ENCODE peak calls at places on chromosomes 4 and X, in five cellular contexts. K, S, W, H and U are unnamed samples.

GRCh38 chrX:110412971-110413726 is 54.5 kb downstream of the RTL9 start:
- DNase-seq in K (peak; percentile 81), S (peak; percentile 70), W (peak; percentile 76), H (peak; percentile 75), U (peak; percentile 76)

GRCh38 chrX:25941087-25941486 is 197.1 kb upstream of the MAGEB18 start:
- DNase-seq in K (no peak), S (no peak), W (no peak), H (no peak), U (no peak)

GRCh38 chr4:7532043-7532442 is 97.3 kb upstream of the PSAPL1 start:
- DNase-seq in K (no peak), S (no peak), W (no peak), H (no peak), U (no peak)

GRCh38 chr4:69549651-69550050 is 53.9 kb upstream of the UGT2B4 start:
- DNase-seq in K (no peak), S (no peak), W (no peak), H (no peak), U (no peak)

GRCh38 chrX:50953832-50954231 is 43.3 kb downstream of the BMP15 start:
- DNase-seq in K (no peak), S (no peak), W (no peak), H (no peak), U (no peak)

GRCh38 chr4:89511776-89512175 is 204.2 kb upstream of the GPRIN3 start:
- DNase-seq in K (no peak), S (no peak), W (no peak), H (no peak), U (no peak)

GRCh38 chr4:74598611-74599325 is 153.8 kb downstream of the AREG start:
- DNase-seq in K (no peak), S (no peak), W (no peak), H (no peak), U (no peak)

GRCh38 chrX:16828126-16828908 is 41.8 kb downstream of the RBBP7 start:
- DNase-seq in K (no peak), S (no peak), W (peak; percentile 59), H (no peak), U (no peak)

GRCh38 chrX:41558531-41558930 is 111.4 kb downstream of the NYX start:
- DNase-seq in K (no peak), S (no peak), W (peak; percentile 36), H (no peak), U (no peak)

DNA sequence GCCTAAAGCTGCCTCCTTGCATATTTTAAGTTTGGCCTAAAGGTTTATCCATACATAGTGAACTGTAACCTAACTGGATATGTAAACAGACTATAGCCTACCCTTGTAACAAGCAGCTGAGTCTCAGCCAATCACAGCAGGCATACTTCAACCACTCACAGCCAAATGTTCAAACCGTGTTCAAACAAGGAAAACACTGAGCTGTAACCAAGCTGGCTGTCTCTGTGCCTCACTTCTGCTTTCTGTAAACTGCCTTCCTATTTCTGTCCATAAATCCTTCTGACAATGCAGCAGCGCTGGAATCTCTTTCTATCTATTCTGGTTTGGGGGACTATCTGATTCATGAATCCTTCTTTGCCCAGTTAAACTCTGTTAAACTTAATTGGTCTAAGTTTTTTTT is 16.4 kb downstream of the DSPP start:
- DNase-seq in K (no peak), S (no peak), W (no peak), H (no peak), U (no peak)
- H2BK12ac ChIP-seq in K (no peak overlapping the region), S (no peak overlapping the region), W (no peak overlapping the region), H (no peak overlapping the region), U (no peak overlapping the region)

DNA sequence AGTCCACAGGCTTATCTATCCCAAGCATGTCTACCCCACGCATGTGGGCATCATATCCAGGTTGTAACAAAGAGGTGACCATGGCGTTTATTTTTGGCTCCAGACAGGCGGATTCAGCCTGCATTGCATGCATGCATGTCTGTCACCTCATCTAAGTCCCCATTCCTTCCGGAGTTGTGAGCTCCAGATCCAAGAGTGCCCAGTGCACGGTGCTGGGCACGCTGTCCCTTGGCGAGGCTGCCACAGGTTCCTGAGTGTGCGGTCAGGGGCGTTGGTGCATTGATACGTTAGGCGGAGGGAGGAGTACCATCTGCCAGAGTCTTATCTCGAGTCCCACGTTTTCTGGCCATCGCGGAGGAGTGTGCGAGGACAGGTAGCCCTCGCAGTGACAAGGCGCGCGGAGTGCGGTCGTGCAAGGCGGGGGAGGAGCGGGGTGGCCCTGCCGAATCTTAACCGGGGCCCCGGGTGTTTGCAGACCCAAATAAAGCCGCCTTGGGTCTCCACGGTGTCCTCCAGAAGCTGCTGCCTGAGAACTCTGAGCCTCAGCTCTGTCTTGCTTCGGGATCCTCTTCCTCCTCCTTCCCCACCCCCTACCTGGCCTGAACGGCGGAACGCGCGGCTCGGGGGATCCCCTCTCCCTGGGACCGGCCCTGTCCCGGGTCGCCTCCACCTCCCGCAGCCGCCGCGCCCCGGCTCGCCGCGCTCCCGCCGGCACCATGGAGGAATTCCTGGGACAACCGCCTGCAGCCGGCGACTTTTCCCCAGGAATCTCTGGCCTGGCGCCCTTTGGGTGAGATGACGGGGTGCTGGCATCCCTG is 618 bp upstream of the GALNTL6 start:
- DNase-seq in K (peak; percentile 40), S (peak; percentile 39), W (peak; percentile 18), H (no peak), U (no peak)
- H2BK12ac ChIP-seq in K (no peak overlapping the region), S (peak overlapping the region; percentile 6), W (no peak overlapping the region), H (peak overlapping the region; percentile 23), U (no peak overlapping the region)

DNA sequence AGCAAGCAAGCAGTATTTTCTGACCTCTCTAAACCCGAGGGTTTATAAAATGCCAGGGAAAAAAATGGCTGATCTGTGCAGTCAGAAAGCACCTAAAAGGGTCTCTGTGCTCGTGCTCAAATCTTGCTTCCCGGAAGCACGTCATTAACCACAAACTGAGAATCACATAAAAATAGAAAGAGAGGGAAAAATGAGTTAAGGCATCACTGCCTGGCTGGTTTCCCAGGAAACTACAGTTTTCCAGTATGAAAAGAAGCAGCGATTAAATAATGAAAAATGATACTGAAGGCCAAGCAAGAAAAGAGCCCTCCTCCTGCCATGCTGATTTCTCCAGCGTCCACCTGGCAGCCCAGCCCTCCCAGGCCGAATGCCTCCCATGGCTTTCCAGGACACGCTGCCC is 80.2 kb downstream of the WFS1 start:
- DNase-seq in K (no peak), S (no peak), W (no peak), H (no peak), U (no peak)
- H2BK12ac ChIP-seq in K (no peak overlapping the region), S (no peak overlapping the region), W (no peak overlapping the region), H (no peak overlapping the region), U (no peak overlapping the region)

GRCh38 chrX:14017399-14017798 is 12.3 kb downstream of the GEMIN8 start:
- DNase-seq in K (no peak), S (no peak), W (no peak), H (no peak), U (no peak)

GRCh38 chrX:14027031-14027430 is 2.7 kb downstream of the GEMIN8 start:
- DNase-seq in K (no peak), S (no peak), W (no peak), H (no peak), U (no peak)

GRCh38 chrX:14027511-14028019 is 2.1 kb downstream of the GEMIN8 start:
- DNase-seq in K (no peak), S (no peak), W (peak; percentile 22), H (no peak), U (no peak)

GRCh38 chrX:14026121-14026520 is 3.6 kb downstream of the GEMIN8 start:
- DNase-seq in K (no peak), S (peak; percentile 35), W (no peak), H (no peak), U (no peak)

GRCh38 chrX:14022019-14022418 is 7.7 kb downstream of the GEMIN8 start:
- DNase-seq in K (no peak), S (no peak), W (no peak), H (no peak), U (no peak)
- H2BK12ac ChIP-seq in K (no peak overlapping the region), S (no peak overlapping the region), W (no peak overlapping the region), H (no peak overlapping the region), U (no peak overlapping the region)

GRCh38 chrX:115357316-115357715 is 67.8 kb downstream of the LUZP4 start:
- DNase-seq in K (no peak), S (no peak), W (no peak), H (no peak), U (no peak)
- H2BK12ac ChIP-seq in K (no peak overlapping the region), S (no peak overlapping the region), W (no peak overlapping the region), H (no peak overlapping the region), U (no peak overlapping the region)

DNA sequence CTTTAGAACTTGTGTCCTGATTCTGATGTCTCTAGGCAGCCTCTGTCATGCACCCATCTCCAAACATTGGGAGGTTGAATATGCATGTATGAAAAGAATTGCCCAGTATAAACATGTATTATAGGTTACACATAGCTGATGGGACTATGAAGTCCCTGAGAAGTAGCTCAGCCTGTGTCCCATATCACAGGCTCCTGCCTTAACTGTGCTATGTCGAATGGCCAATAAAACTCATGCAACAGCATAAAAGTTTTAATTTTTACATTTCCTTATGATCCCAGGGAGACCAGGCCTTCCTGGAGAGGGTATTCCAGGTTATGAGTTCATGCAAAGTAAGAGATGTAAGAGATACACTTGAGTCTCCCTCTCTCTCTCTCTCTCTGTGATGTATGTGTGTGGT is 217.4 kb downstream of the SHROOM3 start:
- DNase-seq in K (no peak), S (no peak), W (no peak), H (no peak), U (no peak)
- H2BK12ac ChIP-seq in K (no peak overlapping the region), S (no peak overlapping the region), W (no peak overlapping the region), H (no peak overlapping the region), U (no peak overlapping the region)

DNA sequence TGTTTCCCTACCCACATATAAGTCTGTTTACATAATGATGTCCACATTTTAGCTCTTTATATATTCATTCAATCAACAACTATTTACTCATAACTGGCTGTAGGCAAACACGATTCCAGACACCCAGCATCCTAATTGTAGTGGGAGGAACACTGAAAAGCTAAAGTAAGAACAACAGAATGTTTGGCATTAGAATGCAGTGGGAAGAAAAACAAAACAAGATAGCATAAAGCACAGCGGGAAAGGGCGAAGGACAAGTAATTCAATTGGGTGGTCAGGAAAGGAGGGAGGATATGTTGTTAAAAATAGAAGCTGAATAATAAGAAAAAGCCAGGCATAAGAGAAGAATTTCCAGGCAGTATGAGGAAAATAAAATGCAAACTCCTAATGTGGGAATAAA is 189.5 kb upstream of the FAT4 start:
- DNase-seq in K (no peak), S (peak; percentile 11), W (no peak), H (no peak), U (no peak)
- H2BK12ac ChIP-seq in K (no peak overlapping the region), S (no peak overlapping the region), W (no peak overlapping the region), H (no peak overlapping the region), U (no peak overlapping the region)

DNA sequence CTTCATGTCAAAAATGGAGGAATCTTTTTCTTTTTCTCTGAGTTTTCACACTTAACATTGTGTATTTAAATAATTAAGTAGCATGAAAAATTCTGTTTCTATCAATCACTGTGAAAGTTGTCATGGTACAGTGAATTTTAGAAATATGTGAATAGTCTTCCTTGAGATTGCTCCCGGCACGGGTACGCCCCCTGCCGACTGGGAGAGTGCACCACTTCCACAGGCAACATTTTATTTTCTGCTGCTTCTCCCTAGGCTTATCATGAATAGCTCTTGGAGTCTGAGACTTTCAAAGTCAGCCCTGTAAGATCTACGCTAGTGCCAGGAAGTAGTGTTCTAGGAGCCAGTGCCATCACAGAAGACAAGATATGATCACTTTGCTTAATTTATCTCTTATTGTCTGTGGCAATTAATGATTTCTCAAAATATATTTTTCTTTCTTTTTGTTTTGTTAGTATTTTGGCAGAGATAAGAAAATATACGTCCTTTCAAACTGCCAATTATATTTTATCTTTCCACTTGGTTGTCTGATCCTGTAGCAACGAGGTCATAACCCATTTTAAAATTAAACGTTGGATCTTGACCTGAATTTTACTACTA is 763.8 kb upstream of the AADAT start:
- DNase-seq in K (peak; percentile 71), S (peak; percentile 31), W (peak; percentile 51), H (peak; percentile 69), U (peak; percentile 54)
- H2BK12ac ChIP-seq in K (no peak overlapping the region), S (no peak overlapping the region), W (no peak overlapping the region), H (no peak overlapping the region), U (no peak overlapping the region)